ENCODE peak calls at places on chromosomes 16 and 17, in seven cellular contexts. W is IMR-90, J is H9, P is H1, V is mesenchymal stem cell, R is neuronal stem cell, Y is trophoblast cell. G is an unnamed sample.

GRCh38 chr16:48210747-48211146 is 33.4 kb upstream of the LONP2 start:
- DNase-seq in P (no peak), Y (no peak), W (no peak), J (no peak), R (no peak), V (no peak), G (no peak)

GRCh38 chr17:7862692-7863437 is 5.1 kb downstream of the CYB5D1 start:
- DNase-seq in R (peak; percentile 71), Y (no peak), J (peak; percentile 72), V (peak; percentile 67), W (peak; percentile 54), P (peak; percentile 78), G (peak; percentile 78)

GRCh38 chr17:75891605-75892555 is 4.9 kb downstream of the TRIM65 start:
- DNase-seq in P (no peak), W (no peak), Y (no peak), R (no peak), J (no peak), V (no peak), G (no peak)

GRCh38 chr16:73202176-73202729 is 154.3 kb upstream of the ZFHX3 start:
- DNase-seq in P (no peak), V (no peak), W (peak; percentile 97), J (no peak), R (no peak), Y (no peak), G (no peak)

GRCh38 chr17:258045-258734 is 76.7 kb upstream of the DOC2B start:
- DNase-seq in V (no peak), J (no peak), P (peak; percentile 32), R (no peak), W (no peak), Y (no peak), G (no peak)

GRCh38 chr17:47821424-47822379 is at the start of gene OSBPL7:
- DNase-seq in R (peak; percentile 41), W (peak; percentile 87), V (peak; percentile 88), P (peak; percentile 79), Y (no peak), J (peak; percentile 92), G (peak; percentile 85)

GRCh38 chr17:29616300-29617048 is 6.2 kb downstream of the CORO6 start:
- DNase-seq in W (no peak), J (no peak), P (no peak), R (no peak), Y (no peak), V (no peak), G (no peak)

GRCh38 chr16:3625911-3626732 is 14.7 kb upstream of the SLX4 start:
- DNase-seq in W (no peak), R (no peak), Y (no peak), J (no peak), V (no peak), P (peak; percentile 27), G (no peak)

GRCh38 chr17:64064331-64064730 is 43.9 kb upstream of the ICAM2 start:
- DNase-seq in W (no peak), Y (no peak), V (no peak), J (no peak), R (no peak), P (no peak), G (no peak)

GRCh38 chr17:50830298-50830697 is 5.1 kb upstream of the WFIKKN2 start:
- DNase-seq in R (no peak), J (no peak), P (no peak), Y (no peak), V (no peak), W (no peak), G (no peak)

GRCh38 chr17:62824290-62825135 is 16.4 kb upstream of the MARCHF10 start:
- DNase-seq in V (peak; percentile 93), P (no peak), W (peak; percentile 95), J (peak; percentile 82), R (peak; percentile 61), Y (peak; percentile 88), G (peak; percentile 94)

GRCh38 chr17:1438593-1439083 is 17.4 kb downstream of the CRK start:
- DNase-seq in J (no peak), W (peak; percentile 89), P (no peak), R (no peak), Y (peak; percentile 33), V (peak; percentile 86), G (peak; percentile 71)

GRCh38 chr16:680967-681745 is 946 bp downstream of the STUB1 start:
- DNase-seq in V (peak; percentile 58), W (peak; percentile 49), Y (peak; percentile 43), J (no peak), R (no peak), P (peak; percentile 64), G (no peak)

GRCh38 chr17:63932721-63933120 is 590 bp upstream of the CD79B start:
- DNase-seq in Y (no peak), P (no peak), J (no peak), W (no peak), R (no peak), V (no peak), G (no peak)

GRCh38 chr17:48003686-48004120 is 32.8 kb downstream of the CDK5RAP3 start:
- DNase-seq in V (no peak), Y (no peak), J (no peak), R (no peak), P (no peak), W (no peak), G (peak; percentile 53)

GRCh38 chr16:85658504-85659326 is 30.0 kb downstream of the GINS2 start:
- DNase-seq in W (no peak), V (no peak), P (no peak), J (no peak), R (no peak), Y (no peak), G (no peak)

GRCh38 chr16:58345574-58346354 is 46.5 kb upstream of the GINS3 start:
- DNase-seq in W (no peak), J (no peak), R (no peak), V (no peak), Y (no peak), P (no peak), G (no peak)
- H3K4me2 ChIP-seq in W (no peak overlapping the region), J (no peak overlapping the region), R (no peak overlapping the region), V (no peak overlapping the region), Y (no peak overlapping the region), P (no peak overlapping the region), G (no peak overlapping the region)

GRCh38 chr17:43025290-43025657 is 243 bp downstream of the RND2 start:
- DNase-seq in W (no peak), R (no peak), V (no peak), J (peak; percentile 86), Y (no peak), P (no peak), G (peak; percentile 50)
- H2AK5ac ChIP-seq in W (no peak overlapping the region), R (peak overlapping the region; percentile 95), V (no peak overlapping the region), J (no peak overlapping the region), Y (no peak overlapping the region), P (no peak overlapping the region), G (no peak overlapping the region)

GRCh38 chr16:53043462-53043861 is 9.2 kb downstream of the CHD9NB start:
- DNase-seq in P (no peak), R (no peak), J (no peak), V (no peak), Y (no peak), W (no peak), G (peak; percentile 78)

GRCh38 chr16:53043986-53044571 is 8.6 kb downstream of the CHD9NB start:
- DNase-seq in P (peak; percentile 98), V (no peak), W (no peak), R (peak; percentile 56), Y (peak; percentile 38), J (peak; percentile 91), G (peak; percentile 97)

GRCh38 chr16:53042235-53042645 is 10.5 kb downstream of the CHD9NB start:
- DNase-seq in W (no peak), V (no peak), R (no peak), J (no peak), Y (no peak), P (no peak), G (peak; percentile 56)

GRCh38 chr16:53048139-53048915 is 4.4 kb downstream of the CHD9NB start:
- DNase-seq in Y (no peak), W (no peak), P (no peak), R (no peak), J (no peak), V (no peak), G (no peak)

GRCh38 chr16:53045554-53046250 is 7.0 kb downstream of the CHD9NB start:
- DNase-seq in Y (no peak), W (no peak), P (no peak), V (no peak), J (no peak), R (no peak), G (no peak)
- H2BK5ac ChIP-seq in Y (no peak overlapping the region), W (no peak overlapping the region), P (no peak overlapping the region), V (no peak overlapping the region), J (no peak overlapping the region), R (no peak overlapping the region), G (no peak overlapping the region)

GRCh38 chr17:17362531-17362930 is 59.4 kb downstream of the NT5M start:
- DNase-seq in V (no peak), R (no peak), Y (no peak), P (no peak), W (no peak), J (no peak), G (no peak)

GRCh38 chr17:17363638-17364337 is 60.6 kb downstream of the NT5M start:
- DNase-seq in P (no peak), Y (no peak), J (peak; percentile 40), R (no peak), V (no peak), W (no peak), G (no peak)

GRCh38 chr17:17366235-17366634 is 63.1 kb downstream of the NT5M start:
- DNase-seq in R (no peak), J (no peak), W (no peak), V (no peak), P (no peak), Y (no peak), G (no peak)

GRCh38 chr17:17365476-17366110 is 62.4 kb downstream of the NT5M start:
- DNase-seq in P (no peak), W (no peak), Y (no peak), J (no peak), R (no peak), V (no peak), G (no peak)

DNA sequence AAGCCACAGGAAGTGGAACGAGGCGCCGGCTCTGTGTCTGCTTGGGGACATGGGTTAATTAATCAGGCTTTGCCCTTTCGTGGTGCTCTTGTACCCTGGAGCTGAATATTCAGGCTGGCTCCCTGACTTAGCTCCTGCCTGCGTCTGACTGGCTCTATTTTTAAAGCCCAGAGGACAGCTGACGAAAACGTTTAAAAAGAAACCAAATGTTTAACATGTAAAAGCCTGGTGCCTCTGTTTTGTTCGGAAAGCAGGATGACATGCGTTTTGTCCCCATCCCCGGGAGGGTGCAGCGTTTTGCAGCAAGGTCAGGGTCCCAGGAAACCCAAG is 61.1 kb downstream of the NT5M start:
- DNase-seq in J (peak; percentile 19), W (no peak), P (no peak), Y (no peak), R (no peak), V (no peak), G (no peak)
- H3K4me2 ChIP-seq in J (no peak overlapping the region), W (peak overlapping the region; percentile 3), P (no peak overlapping the region), Y (no peak overlapping the region), R (no peak overlapping the region), V (no peak overlapping the region), G (no peak overlapping the region)